ENCODE peak calls at places on chromosomes 11 and 22, in eight cellular contexts. C is endodermal cell, H is thoracic aorta, O is PC-3, J is tibial nerve, L is lower lobe of right lung, U is MM.1S, D is heart left ventricle. E is an unnamed sample.

GRCh38 chr11:112292785-112293407 is 32.2 kb upstream of the PLET1 start:
- DNase-seq in O (peak), J (peak), H (peak), U (no peak), C (no peak), D (no peak), L (no peak), E (peak)

GRCh38 chr11:33701831-33702230 is 1.2 kb upstream of the C11orf91 start:
- DNase-seq in L (no peak), J (peak), H (no peak), U (no peak), C (no peak), D (no peak), O (peak), E (peak)

GRCh38 chr22:21032037-21032842 is at the start of gene SLC7A4:
- DNase-seq in L (no peak), H (no peak), O (no peak), C (peak), U (no peak), D (no peak), J (no peak), E (no peak)

GRCh38 chr22:38862375-38863329 is 9.4 kb downstream of the CBX6 start:
- DNase-seq in U (no peak), O (no peak), D (peak), C (peak), L (peak), H (no peak), J (no peak), E (no peak)

GRCh38 chr11:122796128-122796717 is 42.1 kb upstream of the CRTAM start:
- DNase-seq in L (peak), H (no peak), C (peak), O (peak), U (peak), D (peak), J (peak), E (no peak)

GRCh38 chr22:40326905-40327735 is 19.2 kb upstream of the ADSL start:
- DNase-seq in L (no peak), J (no peak), U (no peak), C (peak), H (no peak), D (no peak), O (peak), E (no peak)

GRCh38 chr11:3095712-3096361 is 38.6 kb upstream of the CARS1 start:
- DNase-seq in L (peak), H (no peak), O (peak), J (peak), U (no peak), C (no peak), D (peak), E (no peak)

GRCh38 chr11:6576471-6577373 is 26.7 kb downstream of the RRP8 start:
- DNase-seq in L (no peak), D (peak), C (no peak), J (no peak), O (no peak), H (no peak), U (no peak), E (no peak)

GRCh38 chr22:49964136-49964492 is 3.5 kb downstream of the PIM3 start:
- DNase-seq in O (no peak), D (peak), J (no peak), L (peak), H (no peak), C (no peak), U (peak), E (no peak)

GRCh38 chr11:14793546-14793945 is 98.5 kb downstream of the CYP2R1 start:
- DNase-seq in U (no peak), H (no peak), L (no peak), O (no peak), J (no peak), C (no peak), D (no peak), E (no peak)

GRCh38 chr11:65446446-65447277 is 24.1 kb downstream of the NEAT1 start:
- DNase-seq in D (peak), J (peak), H (no peak), O (peak), C (peak), U (no peak), L (no peak), E (no peak)

GRCh38 chr22:33889748-33890147 is 30.5 kb downstream of the LARGE1 start:
- DNase-seq in H (no peak), U (no peak), J (no peak), D (peak), O (no peak), C (no peak), L (no peak), E (no peak)

GRCh38 chr22:36184433-36185035 is 17.1 kb downstream of the APOL4 start:
- DNase-seq in H (no peak), C (no peak), J (peak), L (no peak), D (no peak), U (no peak), O (no peak), E (no peak)

GRCh38 chr11:1161410-1162152 is 3.8 kb downstream of the MUC5AC start:
- DNase-seq in L (no peak), J (no peak), C (peak), U (no peak), D (no peak), H (no peak), O (no peak), E (no peak)

GRCh38 chr11:60303661-60304060 is 23.2 kb downstream of the MS4A4A start:
- DNase-seq in C (no peak), H (no peak), U (no peak), L (no peak), D (no peak), O (peak), J (no peak), E (no peak)

GRCh38 chr11:123235117-123235686 is 40.2 kb upstream of the CLMP start:
- DNase-seq in J (peak), C (peak), U (no peak), D (peak), H (peak), L (peak), O (peak), E (no peak)

GRCh38 chr11:18312012-18312411 is 9.9 kb downstream of the HPS5 start:
- DNase-seq in D (no peak), H (no peak), L (no peak), O (no peak), C (no peak), U (no peak), J (no peak), E (no peak)

GRCh38 chr11:108788565-108789199 is 123.8 kb downstream of the DDX10 start:
- DNase-seq in D (no peak), O (peak), H (no peak), C (peak), U (peak), J (no peak), L (no peak), E (no peak)

GRCh38 chr11:117565709-117566108 is 231.3 kb downstream of the DSCAML1 start:
- DNase-seq in O (no peak), J (no peak), D (no peak), U (no peak), L (no peak), C (peak), H (no peak), E (no peak)

GRCh38 chr11:78292109-78292803 is 103.5 kb downstream of the USP35 start:
- DNase-seq in U (no peak), C (no peak), D (no peak), O (no peak), L (no peak), J (no peak), H (no peak), E (no peak)

GRCh38 chr22:35656284-35656752 is 8.1 kb downstream of the APOL6 start:
- DNase-seq in O (no peak), L (no peak), C (no peak), U (no peak), J (no peak), H (no peak), D (no peak), E (no peak)

GRCh38 chr22:22959147-22959827 is 71.7 kb downstream of the IGLL5 start:
- DNase-seq in D (peak), C (peak), O (peak), J (peak), H (no peak), U (peak), L (no peak), E (peak)

GRCh38 chr22:19178065-19178658 is 374 bp downstream of the SLC25A1 start:
- DNase-seq in D (peak), H (no peak), O (peak), L (peak), U (peak), J (no peak), C (peak), E (no peak)

GRCh38 chr22:17875631-17876030 is 101.4 kb upstream of the BID start:
- DNase-seq in J (no peak), H (no peak), L (no peak), O (no peak), D (no peak), U (no peak), C (no peak), E (no peak)

GRCh38 chr22:41512421-41513194 is 31.7 kb downstream of the POLR3H start:
- DNase-seq in D (peak), O (peak), H (no peak), C (peak), U (no peak), L (no peak), J (no peak), E (no peak)

GRCh38 chr11:69359735-69360470 is 65.9 kb downstream of the MYEOV start:
- DNase-seq in O (no peak), J (no peak), D (no peak), C (peak), H (no peak), U (no peak), L (no peak), E (no peak)

GRCh38 chr11:131763193-131763890 is 392.9 kb downstream of the NTM start:
- DNase-seq in H (no peak), U (no peak), J (peak), L (no peak), D (no peak), C (no peak), O (no peak), E (no peak)

GRCh38 chr11:44774736-44775135 is 48.0 kb downstream of the TSPAN18 start:
- DNase-seq in C (peak), O (no peak), H (no peak), D (no peak), J (no peak), U (no peak), L (no peak), E (no peak)

GRCh38 chr11:83070044-83070877 is 1.4 kb downstream of the RAB30 start:
- DNase-seq in J (no peak), H (no peak), O (peak), U (no peak), C (peak), L (no peak), D (no peak), E (no peak)

GRCh38 chr11:66904055-66904454 is 47.2 kb downstream of the LRFN4 start:
- DNase-seq in D (no peak), O (peak), U (no peak), H (no peak), C (no peak), J (no peak), L (no peak), E (no peak)

GRCh38 chr11:107988397-107989158 is 20.1 kb upstream of the CUL5 start:
- DNase-seq in H (no peak), L (no peak), J (no peak), C (no peak), D (no peak), O (peak), U (no peak), E (no peak)

GRCh38 chr11:106281455-106282173 is 204.2 kb downstream of the AASDHPPT start:
- DNase-seq in O (peak), U (no peak), L (no peak), D (no peak), C (no peak), J (no peak), H (no peak), E (peak)

GRCh38 chr11:33452806-33453205 is 195.6 kb downstream of the HIPK3 start:
- DNase-seq in J (no peak), O (peak), C (no peak), D (no peak), U (no peak), L (no peak), H (no peak), E (no peak)

GRCh38 chr11:123065634-123066033 is 3.7 kb upstream of the HSPA8 start:
- DNase-seq in J (no peak), C (no peak), H (no peak), U (no peak), O (peak), L (no peak), D (no peak), E (no peak)

GRCh38 chr11:79437274-79437980 is 3.4 kb downstream of the TENM4 start:
- DNase-seq in H (peak), C (peak), L (peak), O (no peak), J (peak), D (peak), U (peak), E (no peak)

GRCh38 chr11:100574894-100575769 is 112.0 kb upstream of the ARHGAP42 start:
- DNase-seq in O (peak), C (no peak), J (no peak), U (peak), H (no peak), L (no peak), D (no peak), E (no peak)

GRCh38 chr11:16607675-16608644 is 130.5 kb upstream of the C11orf58 start:
- DNase-seq in L (peak), U (no peak), H (no peak), C (peak), D (peak), O (no peak), J (peak), E (peak)

GRCh38 chr11:65436412-65437032 is 13.9 kb downstream of the NEAT1 start:
- DNase-seq in J (no peak), C (no peak), D (no peak), U (no peak), O (peak), L (no peak), H (no peak), E (no peak)

DNA sequence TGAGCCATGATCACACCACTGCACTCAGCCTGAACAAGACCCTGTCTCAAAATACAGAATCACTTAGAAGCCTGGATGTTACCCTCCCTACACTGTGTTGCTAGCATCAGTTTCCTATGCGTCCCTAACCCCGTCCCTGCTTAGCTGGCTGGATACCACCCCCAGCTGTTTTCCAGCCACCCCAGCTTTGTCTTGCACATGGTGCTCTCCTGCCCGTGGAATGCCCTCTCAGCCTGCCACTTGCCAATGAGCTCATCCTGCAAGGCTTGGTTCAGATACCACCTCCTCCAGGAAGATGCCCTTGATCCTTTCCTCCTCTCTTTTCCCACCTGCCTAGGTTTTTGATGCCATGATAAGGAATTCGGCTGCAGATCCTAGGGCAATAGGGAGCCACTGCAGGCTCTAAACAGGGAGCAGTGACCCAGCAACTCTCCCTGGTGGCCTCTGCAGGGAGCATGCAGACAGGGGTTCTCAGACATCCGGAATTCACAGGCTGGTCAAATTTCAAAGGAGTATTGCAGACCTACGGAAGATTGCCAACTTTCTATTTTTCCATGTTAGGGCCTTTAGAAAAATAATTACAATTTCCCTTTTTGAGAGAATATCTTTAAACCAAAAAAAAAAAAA is 52.7 kb upstream of the WNT7B start:
- DNase-seq in C (peak), J (no peak), U (no peak), D (no peak), H (no peak), O (no peak), L (peak), E (no peak)
- H3K27ac ChIP-seq in C (no peak), J (no peak), U (no peak), D (peak), H (no peak), O (no peak), L (no peak), E (no peak)

GRCh38 chr11:72732329-72732728 is 19.9 kb downstream of the ARAP1 start:
- DNase-seq in U (no peak), J (no peak), C (no peak), O (no peak), H (no peak), D (peak), L (no peak), E (no peak)

GRCh38 chr11:72727521-72727920 is 24.7 kb downstream of the ARAP1 start:
- DNase-seq in D (no peak), U (no peak), H (no peak), J (no peak), L (peak), O (no peak), C (no peak), E (no peak)

GRCh38 chr11:72726266-72727220 is 25.7 kb downstream of the ARAP1 start:
- DNase-seq in O (no peak), L (peak), H (no peak), D (no peak), J (no peak), C (no peak), U (no peak), E (no peak)

GRCh38 chr11:72730706-72731105 is 21.5 kb downstream of the ARAP1 start:
- DNase-seq in U (no peak), O (no peak), J (no peak), H (no peak), C (no peak), D (no peak), L (no peak), E (no peak)

GRCh38 chr11:72730243-72730642 is 22.0 kb downstream of the ARAP1 start:
- DNase-seq in L (no peak), J (no peak), O (no peak), U (no peak), H (no peak), C (peak), D (peak), E (no peak)
- H3K27ac ChIP-seq in L (no peak), J (no peak), O (no peak), U (no peak), H (no peak), C (no peak), D (no peak), E (no peak)

GRCh38 chr11:45982656-45983470 is 60.4 kb downstream of the LARGE2 start:
- DNase-seq in O (no peak), L (no peak), D (no peak), U (no peak), J (no peak), C (peak), H (peak), E (no peak)
- H3K27ac ChIP-seq in O (no peak), L (no peak), D (peak), U (no peak), J (no peak), C (peak), H (peak), E (no peak)

GRCh38 chr22:37565830-37566229 is 5.5 kb downstream of the CDC42EP1 start:
- DNase-seq in J (no peak), U (no peak), C (no peak), D (no peak), O (no peak), H (no peak), L (no peak), E (no peak)
- H3K27ac ChIP-seq in J (peak), U (no peak), C (no peak), D (peak), O (no peak), H (peak), L (peak), E (peak)

E was measured in epithelial cell of prostate.